ENCODE peak calls at places on chromosomes 3 and 15, in ten cellular contexts. Z is AG04450, H is progenitor cell of endocrine pancreas, F is activated T-helper 1 cell treated with Interleukin-2 at 50 U/mL for 16 hours, Q is ascending aorta, M is HT-29, D is NCI-H524, W is upper lobe of left lung, J is WTC11, C is iPS-NIHi11. R is an unnamed sample.

GRCh38 chr3:52039426-52039825 is 16.9 kb downstream of the DUSP7 start:
- DNase-seq in C (no peak), W (no peak), Q (no peak), D (no peak), M (no peak), Z (no peak), J (no peak), H (no peak), F (no peak), R (no peak)

GRCh38 chr3:88003115-88003755 is 55.6 kb downstream of the CGGBP1 start:
- DNase-seq in D (peak), C (peak), W (no peak), F (no peak), M (peak), Z (peak), J (no peak), Q (no peak), H (no peak), R (peak)

GRCh38 chr3:37183375-37183831 is 9.0 kb upstream of the LRRFIP2 start:
- DNase-seq in Q (no peak), W (no peak), J (no peak), H (no peak), F (no peak), C (no peak), D (no peak), M (no peak), Z (peak), R (peak)

GRCh38 chr15:37041836-37042235 is 58.5 kb downstream of the MEIS2 start:
- DNase-seq in Q (no peak), C (no peak), W (no peak), F (no peak), H (no peak), D (no peak), M (no peak), J (no peak), Z (no peak), R (no peak)

GRCh38 chr3:119206611-119207511 is 33.5 kb downstream of the UPK1B start:
- DNase-seq in H (no peak), F (no peak), J (no peak), W (no peak), Q (no peak), D (no peak), C (peak), M (no peak), Z (no peak), R (no peak)

GRCh38 chr3:13896473-13897154 is 16.7 kb upstream of the WNT7A start:
- DNase-seq in Z (peak), J (peak), C (peak), D (peak), F (peak), M (peak), Q (no peak), H (peak), W (peak), R (no peak)

GRCh38 chr3:22606938-22607337 is 596.2 kb upstream of the UBE2E2 start:
- DNase-seq in W (no peak), C (no peak), Q (no peak), J (no peak), Z (no peak), H (no peak), M (no peak), F (no peak), D (no peak), R (no peak)

GRCh38 chr15:64930778-64931240 is 19.1 kb downstream of the ANKDD1A start:
- DNase-seq in J (no peak), D (no peak), F (no peak), H (no peak), Q (peak), C (peak), M (no peak), Z (peak), W (no peak), R (no peak)

GRCh38 chr3:3296858-3297430 is 117.5 kb upstream of the CRBN start:
- DNase-seq in Z (no peak), C (peak), H (no peak), J (no peak), D (no peak), Q (no peak), F (no peak), W (no peak), M (no peak), R (no peak)

GRCh38 chr3:157073810-157074209 is 86.1 kb downstream of the CCNL1 start:
- DNase-seq in H (no peak), M (peak), D (no peak), J (no peak), F (no peak), C (no peak), W (no peak), Z (no peak), Q (no peak), R (no peak)

GRCh38 chr3:108089544-108089943 is 1.3 kb downstream of the CD47 start:
- DNase-seq in W (no peak), D (peak), J (no peak), Z (no peak), F (no peak), M (peak), H (no peak), C (no peak), Q (no peak), R (no peak)

GRCh38 chr3:141699907-141700306 is 38.2 kb upstream of the RNF7 start:
- DNase-seq in Q (no peak), F (no peak), Z (no peak), H (no peak), W (no peak), D (no peak), M (no peak), J (no peak), C (no peak), R (no peak)

GRCh38 chr3:114418107-114418506 is 124.3 kb downstream of the TIGIT start:
- DNase-seq in M (no peak), F (no peak), H (no peak), C (no peak), W (no peak), D (no peak), Q (no peak), Z (no peak), J (no peak), R (no peak)

GRCh38 chr15:99537344-99537743 is 28.4 kb upstream of the MEF2A start:
- DNase-seq in M (no peak), W (no peak), F (no peak), Q (no peak), C (no peak), J (no peak), Z (no peak), H (no peak), D (no peak), R (no peak)

GRCh38 chr15:100663066-100663465 is 60.7 kb downstream of the ASB7 start:
- DNase-seq in H (no peak), Z (no peak), D (peak), J (peak), W (no peak), F (no peak), C (peak), M (peak), Q (no peak), R (no peak)

GRCh38 chr3:17730318-17730967 is 12.0 kb downstream of the TBC1D5 start:
- DNase-seq in H (no peak), Q (no peak), J (no peak), Z (peak), M (peak), C (peak), F (no peak), D (no peak), W (peak), R (peak)

GRCh38 chr3:177447938-177448337 is 250.7 kb upstream of the TBL1XR1 start:
- DNase-seq in F (no peak), W (peak), C (peak), M (peak), H (no peak), Q (no peak), J (no peak), D (no peak), Z (no peak), R (no peak)

GRCh38 chr3:57109437-57110199 is 49.2 kb downstream of the SPATA12 start:
- DNase-seq in M (peak), Q (no peak), F (no peak), Z (no peak), D (no peak), J (no peak), C (peak), H (no peak), W (no peak), R (no peak)

GRCh38 chr3:7518471-7518870 is 657.6 kb downstream of the GRM7 start:
- DNase-seq in M (peak), C (no peak), Q (no peak), Z (no peak), D (peak), W (no peak), F (no peak), J (no peak), H (no peak), R (no peak)

GRCh38 chr3:49104052-49104426 is 518 bp downstream of the QARS1 start:
- DNase-seq in M (no peak), Z (no peak), C (no peak), D (no peak), Q (no peak), F (no peak), W (no peak), H (no peak), J (no peak), R (no peak)

GRCh38 chr3:62044874-62045273 is 328.5 kb downstream of the FEZF2 start:
- DNase-seq in J (no peak), D (no peak), W (no peak), Q (no peak), F (no peak), C (no peak), M (no peak), H (no peak), Z (no peak), R (no peak)

GRCh38 chr3:121969631-121970030 is 52.4 kb downstream of the ILDR1 start:
- DNase-seq in W (no peak), F (no peak), Z (no peak), Q (no peak), H (no peak), J (no peak), M (peak), D (no peak), C (no peak), R (no peak)

GRCh38 chr3:163261056-163261455 is 1764.4 kb downstream of the OTOL1 start:
- DNase-seq in Z (no peak), M (no peak), H (no peak), D (no peak), W (no peak), J (no peak), C (no peak), F (no peak), Q (no peak), R (no peak)

GRCh38 chr15:83445653-83446052 is 1.5 kb upstream of the SH3GL3 start:
- DNase-seq in C (no peak), H (no peak), M (no peak), Z (no peak), W (no peak), D (no peak), F (no peak), J (no peak), Q (no peak), R (no peak)